ENCODE peak calls at places on chromosomes 13 and 19, in ten cellular contexts. M, F, L, S, W, Z, I, Y, T and D are unnamed samples.

GRCh38 chr13:54536112-54536511 is 1507.5 kb downstream of the OLFM4 start:
- DNase-seq in I (no peak), W (no peak), M (peak; percentile 5), F (no peak), T (peak; percentile 2), L (no peak), Y (no peak), Z (peak; percentile 6), S (no peak), D (no peak)

GRCh38 chr19:9641810-9642209 is 20.8 kb upstream of the ZNF561 start:
- DNase-seq in I (no peak), W (no peak), F (no peak), Y (no peak), Z (no peak), L (no peak), T (no peak), M (no peak), S (no peak), D (no peak)

GRCh38 chr13:33634526-33635111 is 183.3 kb upstream of the RFC3 start:
- DNase-seq in Z (no peak), M (no peak), W (no peak), L (peak; percentile 45), S (no peak), F (no peak), T (no peak), Y (peak; percentile 26), I (no peak), D (no peak)

GRCh38 chr19:29928831-29929230 is 13.2 kb upstream of the URI1 start:
- DNase-seq in Z (no peak), S (no peak), I (no peak), Y (no peak), W (no peak), F (no peak), T (no peak), L (no peak), M (no peak), D (no peak)

GRCh38 chr19:19059837-19060611 is 3.8 kb upstream of the SLC25A42 start:
- DNase-seq in F (no peak), T (no peak), M (no peak), S (no peak), W (no peak), I (no peak), Z (no peak), Y (no peak), L (no peak), D (no peak)

GRCh38 chr13:78875792-78876580 is 217.0 kb upstream of the OBI1 start:
- DNase-seq in L (no peak), I (no peak), M (peak; percentile 80), Y (no peak), W (no peak), F (peak; percentile 59), Z (no peak), S (no peak), T (peak; percentile 3), D (no peak)

GRCh38 chr13:48828962-48829405 is 146.7 kb upstream of the FNDC3A start:
- DNase-seq in F (no peak), Y (peak; percentile 54), Z (peak; percentile 63), T (peak; percentile 64), L (no peak), M (peak; percentile 26), I (no peak), S (no peak), W (no peak), D (no peak)

GRCh38 chr13:23506071-23506820 is 64.0 kb upstream of the TNFRSF19 start:
- DNase-seq in I (no peak), T (no peak), Y (peak; percentile 72), S (no peak), Z (no peak), F (no peak), W (no peak), L (no peak), M (no peak), D (no peak)

GRCh38 chr19:43667524-43668405 is 2.2 kb downstream of the PLAUR start:
- DNase-seq in L (peak; percentile 94), I (no peak), Y (no peak), F (no peak), Z (no peak), S (no peak), M (peak; percentile 46), W (no peak), T (no peak), D (no peak)

GRCh38 chr13:99151516-99151915 is 49.1 kb upstream of the UBAC2 start:
- DNase-seq in F (no peak), I (no peak), M (no peak), L (no peak), Y (peak; percentile 76), Z (peak; percentile 98), S (no peak), W (no peak), T (peak; percentile 88), D (no peak)

GRCh38 chr19:1450735-1451669 is 1.1 kb downstream of the APC2 start:
- DNase-seq in L (no peak), I (no peak), Y (no peak), F (no peak), Z (no peak), W (no peak), M (no peak), S (no peak), T (no peak), D (no peak)

GRCh38 chr13:32415019-32415418 is 12.9 kb downstream of the N4BP2L1 start:
- DNase-seq in T (peak; percentile 20), W (no peak), Y (no peak), F (no peak), I (no peak), M (peak; percentile 35), Z (peak; percentile 11), L (no peak), S (peak; percentile 2), D (no peak)

GRCh38 chr13:97932006-97932405 is 21.5 kb upstream of the IPO5 start:
- DNase-seq in L (no peak), Z (no peak), M (peak; percentile 43), Y (no peak), S (no peak), I (no peak), F (no peak), T (no peak), W (no peak), D (no peak)

GRCh38 chr13:75705395-75705794 is 69.3 kb downstream of the LMO7 start:
- DNase-seq in L (no peak), W (no peak), F (no peak), I (no peak), M (no peak), Z (peak; percentile 99), Y (peak; percentile 93), T (peak; percentile 90), S (no peak), D (no peak)

GRCh38 chr19:5627395-5627904 is 4.6 kb downstream of the SAFB start:
- DNase-seq in I (no peak), L (no peak), Y (peak; percentile 26), M (no peak), F (no peak), T (no peak), W (peak; percentile 15), S (peak; percentile 15), Z (no peak), D (no peak)

GRCh38 chr13:114130131-114130707 is 2.2 kb downstream of the RASA3 start:
- DNase-seq in Z (no peak), W (no peak), M (no peak), Y (no peak), T (no peak), I (no peak), F (no peak), L (no peak), S (no peak), D (no peak)